ENCODE peak calls at places on chromosomes 16 and 17, in ten cellular contexts. C is PC-9, V is IMR-90, K is heart left ventricle, E is fibroblast of lung, G is tibial artery, A is heart right ventricle, H is thoracic aorta, F is colonic mucosa, P is transverse colon. D is an unnamed sample. For H3K4me1, the result is how much of the 10 kb centered on the place peaks cover.

GRCh38 chr17:784143-784542 is 2.0 kb downstream of the MRM3 start:
- DNase-seq in C (no peak), V (peak), K (no peak), E (no peak), G (no peak), A (no peak), H (no peak), F (no peak), P (no peak), D (no peak)

GRCh38 chr17:65039349-65039988 is 17.1 kb downstream of the GNA13 start:
- DNase-seq in C (peak), V (no peak), K (no peak), E (no peak), G (no peak), A (no peak), H (no peak), F (no peak), P (no peak), D (no peak)

GRCh38 chr16:49748322-49748721 is 107.6 kb downstream of the ZNF423 start:
- DNase-seq in C (no peak), V (no peak), K (peak), E (no peak), G (no peak), A (peak), H (no peak), F (no peak), P (no peak), D (no peak)

GRCh38 chr17:19415311-19415710 is 4.3 kb downstream of the RNF112 start:
- DNase-seq in C (no peak), V (no peak), K (no peak), E (no peak), G (no peak), A (no peak), H (no peak), F (no peak), P (no peak), D (no peak)

GRCh38 chr17:77320501-77321256 is 179.9 kb downstream of the SEC14L1 start:
- DNase-seq in C (no peak), V (no peak), K (no peak), E (peak), G (peak), A (no peak), H (peak), F (no peak), P (peak), D (no peak)

GRCh38 chr17:72465191-72466024 is 344.6 kb downstream of the SOX9 start:
- DNase-seq in C (peak), V (peak), K (no peak), E (peak), G (no peak), A (no peak), H (no peak), F (peak), P (peak), D (peak)

GRCh38 chr17:18981642-18982424 is 22.7 kb downstream of the FAM83G start:
- DNase-seq in C (peak), V (peak), K (no peak), E (peak), G (no peak), A (no peak), H (peak), F (peak), P (peak), D (no peak)

GRCh38 chr17:76271669-76272540 is 6.8 kb downstream of the UBALD2 start:
- DNase-seq in C (no peak), V (no peak), K (no peak), E (no peak), G (no peak), A (no peak), H (no peak), F (no peak), P (peak), D (no peak)

GRCh38 chr17:77459018-77459755 is 318.4 kb downstream of the SEC14L1 start:
- DNase-seq in C (no peak), V (no peak), K (peak), E (no peak), G (no peak), A (no peak), H (no peak), F (no peak), P (no peak), D (no peak)

GRCh38 chr17:44360826-44361225 is 2.8 kb downstream of the FAM171A2 start:
- DNase-seq in C (no peak), V (peak), K (no peak), E (peak), G (no peak), A (no peak), H (no peak), F (no peak), P (no peak), D (peak)

GRCh38 chr16:88298882-88299745 is 83.6 kb upstream of the ZNF469 start:
- DNase-seq in C (no peak), V (peak), K (no peak), E (no peak), G (no peak), A (no peak), H (no peak), F (no peak), P (no peak), D (no peak)

GRCh38 chr16:31202402-31203385 is at the start of gene PYCARD:
- DNase-seq in C (no peak), V (peak), K (peak), E (peak), G (peak), A (peak), H (no peak), F (peak), P (peak), D (no peak)

GRCh38 chr17:53823341-53824050 is 769 bp downstream of the KIF2B start:
- DNase-seq in C (no peak), V (no peak), K (no peak), E (no peak), G (no peak), A (no peak), H (no peak), F (no peak), P (no peak), D (no peak)

GRCh38 chr17:5826384-5826783 is 242.1 kb upstream of the NLRP1 start:
- DNase-seq in C (no peak), V (peak), K (no peak), E (no peak), G (no peak), A (no peak), H (no peak), F (no peak), P (no peak), D (no peak)

GRCh38 chr17:15782809-15783208 is 50.7 kb downstream of the TBC1D26 start:
- DNase-seq in C (no peak), V (no peak), K (peak), E (peak), G (peak), A (peak), H (no peak), F (peak), P (peak), D (no peak)

GRCh38 chr17:7439462-7440112 is at the start of gene FGF11:
- DNase-seq in C (no peak), V (no peak), K (peak), E (no peak), G (no peak), A (no peak), H (no peak), F (no peak), P (no peak), D (no peak)

GRCh38 chr16:71867934-71868333 is 16.0 kb downstream of the ZNF821 start:
- DNase-seq in C (no peak), V (no peak), K (no peak), E (no peak), G (no peak), A (no peak), H (no peak), F (no peak), P (no peak), D (no peak)

GRCh38 chr16:67406628-67407027 is 9.6 kb downstream of the ZDHHC1 start:
- DNase-seq in C (no peak), V (peak), K (no peak), E (peak), G (no peak), A (no peak), H (no peak), F (no peak), P (no peak), D (no peak)

GRCh38 chr16:28538733-28539596 is at the start of gene NUPR1:
- DNase-seq in C (peak), V (peak), K (peak), E (peak), G (peak), A (peak), H (peak), F (peak), P (peak), D (no peak)

GRCh38 chr17:2049333-2050245 is 5.3 kb upstream of the HIC1 start:
- DNase-seq in C (no peak), V (peak), K (peak), E (peak), G (peak), A (peak), H (no peak), F (peak), P (peak), D (peak)

GRCh38 chr16:83336630-83337029 is 471.1 kb upstream of the HSBP1 start:
- DNase-seq in C (no peak), V (peak), K (no peak), E (peak), G (no peak), A (no peak), H (no peak), F (no peak), P (no peak), D (no peak)

GRCh38 chr17:1486802-1487695 is 5.4 kb downstream of the MYO1C start:
- DNase-seq in C (peak), V (no peak), K (peak), E (peak), G (peak), A (peak), H (peak), F (peak), P (peak), D (peak)

GRCh38 chr16:11757671-11758545 is 15.3 kb upstream of the TXNDC11 start:
- DNase-seq in C (no peak), V (peak), K (no peak), E (peak), G (no peak), A (no peak), H (no peak), F (peak), P (peak), D (peak)

GRCh38 chr17:17540935-17541639 is 44.9 kb upstream of the RASD1 start:
- DNase-seq in C (no peak), V (no peak), K (peak), E (no peak), G (no peak), A (no peak), H (no peak), F (no peak), P (no peak), D (no peak)

GRCh38 chr16:980595-980854 is 1.0 kb upstream of the SOX8 start:
- DNase-seq in C (no peak), V (no peak), K (no peak), E (no peak), G (no peak), A (no peak), H (no peak), F (no peak), P (no peak), D (no peak)

DNA sequence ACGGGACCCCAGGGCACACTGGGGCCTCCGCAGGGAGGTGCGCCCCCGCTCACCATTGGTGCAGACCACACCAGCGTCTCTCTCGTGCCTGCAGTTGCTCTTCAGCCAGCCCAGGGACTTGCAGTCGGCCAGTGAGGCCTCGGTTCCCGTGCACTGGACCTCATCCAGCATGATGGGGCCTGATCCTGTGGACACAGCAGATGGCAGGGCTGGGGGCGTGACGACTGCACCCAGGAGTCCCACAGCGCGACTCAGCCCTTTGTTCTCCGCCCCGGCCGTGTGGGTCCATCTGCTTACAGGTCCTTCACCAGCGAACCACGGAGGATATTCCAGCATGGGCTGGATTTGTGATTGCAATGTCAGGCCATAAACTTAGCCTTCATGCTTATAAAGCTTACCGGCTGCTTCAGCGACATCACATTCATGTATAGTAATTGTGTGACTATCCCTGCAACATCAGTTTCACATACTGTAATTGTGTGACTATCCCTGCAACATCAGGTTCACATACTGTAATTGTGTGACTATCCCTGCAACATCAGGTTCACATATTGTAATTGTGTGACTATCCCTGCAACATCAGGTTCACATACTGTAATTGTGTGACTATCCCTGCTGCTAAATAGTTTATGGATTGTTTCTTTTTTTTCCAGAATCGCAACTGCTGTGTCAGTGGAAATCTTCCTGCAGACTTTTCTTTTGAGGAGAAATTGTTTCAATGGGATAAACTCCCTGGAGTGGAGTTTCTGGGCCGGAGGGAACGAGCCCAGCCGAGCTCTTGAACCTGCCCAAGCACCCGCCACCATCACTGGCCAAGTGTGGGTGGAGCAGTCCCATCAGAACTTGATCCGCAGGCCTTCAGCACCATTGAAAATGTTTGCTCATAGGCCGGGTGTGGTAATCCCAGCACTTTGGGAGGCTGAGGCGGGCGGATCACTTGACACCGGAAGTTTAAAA is 4.8 kb downstream of the LGALS3BP start:
- DNase-seq in C (no peak), V (peak), K (no peak), E (peak), G (peak), A (peak), H (peak), F (peak), P (peak), D (no peak)
- H3K4me1 ChIP-seq in C (under half), V (under half), K (half or more), E (under half), G (under half), A (half or more), H (half or more), F (under half), P (under half), D (under half)

DNA sequence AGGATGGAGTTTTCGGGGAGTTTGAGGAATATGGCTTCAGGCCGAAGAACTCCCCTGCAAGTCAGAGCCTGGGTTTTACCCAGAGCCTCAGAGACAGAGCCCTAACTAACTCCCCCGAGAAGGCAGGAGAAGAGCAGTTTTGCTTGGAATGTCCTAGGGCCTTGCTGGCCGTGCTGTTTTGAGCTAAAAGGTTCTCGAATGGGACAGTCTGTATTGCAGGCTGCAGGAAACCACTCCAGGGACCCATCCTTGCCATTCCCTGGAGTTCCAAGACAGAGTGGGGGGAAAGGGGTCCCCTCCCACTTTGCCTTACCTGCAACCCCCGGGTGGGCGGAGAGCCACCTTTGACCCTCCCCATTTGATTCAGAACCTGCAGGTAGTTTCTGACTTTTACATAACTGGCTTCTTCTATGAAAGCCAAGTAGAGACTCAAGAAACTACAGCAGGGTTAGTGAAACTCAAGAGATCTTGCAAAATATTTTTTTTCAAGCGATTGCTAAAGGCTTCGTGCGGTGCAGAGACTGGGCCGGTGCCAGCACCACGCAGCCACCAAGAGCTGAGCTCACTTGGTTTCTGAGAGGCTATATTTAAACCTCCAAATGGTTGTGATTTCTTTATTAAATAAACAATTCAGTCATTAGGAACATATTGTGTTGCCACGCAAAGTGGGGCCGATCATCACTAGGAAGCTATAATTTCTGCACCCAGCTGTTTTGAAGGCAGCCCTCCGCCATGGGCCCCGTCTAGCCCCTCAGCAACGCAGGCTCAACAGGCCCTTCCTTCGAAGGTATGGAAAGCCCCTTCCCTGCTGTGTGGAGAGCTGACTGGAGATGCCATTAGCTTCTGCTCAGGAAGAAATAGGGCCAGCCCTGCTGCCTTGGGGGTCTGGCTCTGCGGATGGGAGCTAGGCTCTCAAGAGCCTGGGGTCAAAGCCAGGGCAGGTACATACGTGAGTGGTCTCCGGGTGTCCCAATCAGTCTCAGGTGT is 223.0 kb downstream of the NTN1 start:
- DNase-seq in C (no peak), V (peak), K (no peak), E (peak), G (peak), A (no peak), H (no peak), F (no peak), P (peak), D (no peak)
- H3K4me3 ChIP-seq in C (no peak), V (no peak), K (no peak), E (no peak), G (no peak), A (no peak), H (peak), F (no peak), P (no peak), D (no peak)

DNA sequence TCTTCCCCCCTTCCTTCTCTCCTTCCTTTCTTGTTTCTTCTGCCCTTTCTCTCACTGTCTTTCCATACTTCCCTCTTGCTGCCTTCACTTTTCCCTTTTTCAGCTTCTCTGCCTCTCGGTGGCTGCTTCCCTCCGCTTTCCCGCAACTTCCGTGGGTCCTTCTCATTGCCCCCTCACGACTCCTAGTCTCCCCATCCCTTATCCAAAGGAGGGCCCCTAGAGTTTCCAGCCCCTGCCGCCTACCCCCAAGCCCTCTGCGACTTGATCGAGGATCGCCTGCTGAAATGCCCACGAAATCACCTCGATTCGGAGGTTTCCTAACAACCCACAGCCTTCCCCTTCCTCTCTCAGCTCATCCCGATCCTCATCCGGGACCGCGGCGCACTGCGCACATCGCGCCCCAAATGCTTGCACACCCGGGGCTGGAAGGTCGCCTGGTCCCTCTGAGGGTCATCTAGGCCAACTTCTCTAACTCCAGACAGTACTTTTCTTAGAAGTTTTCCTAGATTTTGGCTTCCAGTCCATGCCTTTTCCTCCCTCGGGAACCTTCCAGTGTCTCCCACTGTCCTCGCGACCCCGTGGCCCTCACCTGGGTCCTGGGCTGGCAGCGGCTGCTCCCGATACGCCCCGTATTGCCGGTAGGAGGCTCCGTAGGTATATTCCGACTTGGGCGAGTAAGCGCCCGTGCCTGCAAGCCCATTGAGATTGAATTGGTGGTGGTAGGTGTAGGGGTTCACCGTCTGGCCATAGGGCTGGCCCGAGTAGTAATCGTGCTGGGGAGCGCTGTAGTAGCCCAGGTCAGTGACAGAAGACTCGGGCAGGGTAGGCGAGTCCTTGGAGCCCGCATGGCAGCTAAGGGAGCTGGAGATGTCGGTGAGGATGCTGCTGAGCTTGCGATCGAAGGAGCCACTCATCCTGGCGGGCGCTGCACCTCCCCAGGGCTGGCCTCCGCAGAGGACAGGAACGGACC is 654 bp downstream of the DLX3 start:
- DNase-seq in C (no peak), V (no peak), K (no peak), E (no peak), G (no peak), A (no peak), H (no peak), F (no peak), P (no peak), D (peak)
- TF ChIP-seq CTCF in C (no peak), V (no peak), K (no peak), E (no peak), G (no peak), A (no peak), H (no peak), F (no peak), P (no peak), D (peak)

DNA sequence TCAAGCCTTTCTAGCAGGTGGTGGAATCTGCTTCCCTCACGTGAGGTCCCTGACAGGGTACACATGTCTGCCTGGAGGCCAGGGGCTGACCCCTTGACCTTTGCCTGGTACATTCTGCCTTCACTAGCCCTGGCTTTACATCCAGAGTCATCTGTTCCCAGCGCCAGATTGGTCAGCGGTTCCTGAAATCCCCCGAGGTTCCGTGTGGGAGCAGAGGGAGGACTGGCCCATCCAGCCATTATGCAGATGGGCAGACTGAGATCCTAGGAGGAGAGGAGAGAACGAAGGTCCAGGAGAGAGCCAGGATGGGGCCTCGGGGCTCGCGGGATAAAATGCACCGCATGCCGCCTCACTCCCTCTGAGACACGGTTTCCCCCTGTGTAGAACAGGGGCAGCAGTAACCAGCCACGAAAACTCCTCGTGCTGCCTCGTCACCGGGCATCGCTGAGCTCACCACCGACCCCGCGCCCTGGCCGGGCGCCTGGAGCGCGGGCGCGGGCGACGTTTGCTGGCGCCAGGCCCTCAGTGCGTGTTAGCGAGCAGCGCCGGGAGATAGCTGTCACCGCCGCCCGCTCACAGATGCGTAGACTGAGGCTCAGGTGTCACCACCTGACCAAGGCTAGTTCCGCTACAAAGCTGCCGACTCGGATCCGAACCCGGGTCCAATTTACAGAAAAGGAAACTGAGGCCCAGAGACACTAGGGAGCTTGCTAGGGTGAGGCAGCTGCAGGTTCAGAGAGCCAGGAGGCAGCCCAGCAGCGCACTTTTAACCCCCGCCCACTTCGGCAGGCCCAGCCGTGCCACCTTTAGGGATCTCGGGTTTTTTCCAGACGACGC is 811 bp upstream of the MAP2K3 start:
- DNase-seq in C (no peak), V (peak), K (no peak), E (peak), G (peak), A (no peak), H (no peak), F (no peak), P (peak), D (no peak)
- H3K4me1 ChIP-seq in C (under half), V (under half), K (under half), E (under half), G (under half), A (half or more), H (under half), F (under half), P (under half), D (under half)